ENCODE peak calls at places on chromosomes 16 and 17, in four cellular contexts. U, Y, O and K are unnamed samples. For H3K27me3, the result is how much of the 10 kb centered on the place peaks cover.

GRCh38 chr16:48438414-48438813 is 53.2 kb upstream of the SIAH1 start:
- DNase-seq in U (no peak), Y (no peak), O (no peak), K (no peak)

GRCh38 chr17:49848739-49849138 is 870 bp upstream of the TAC4 start:
- DNase-seq in U (no peak), Y (no peak), O (no peak), K (no peak)

GRCh38 chr17:44552361-44552760 is 4.9 kb upstream of the FZD2 start:
- DNase-seq in U (no peak), Y (no peak), O (peak), K (no peak)

GRCh38 chr17:27469256-27469655 is 13.0 kb downstream of the KSR1 start:
- DNase-seq in U (no peak), Y (no peak), O (no peak), K (no peak)

GRCh38 chr17:45310380-45311324 is 6.2 kb downstream of the MAP3K14 start:
- DNase-seq in U (no peak), Y (no peak), O (peak), K (peak)

GRCh38 chr16:73545713-73546112 is 497.8 kb upstream of the ZFHX3 start:
- DNase-seq in U (no peak), Y (no peak), O (no peak), K (no peak)

GRCh38 chr17:73168667-73169066 is 3.9 kb downstream of the SSTR2 start:
- DNase-seq in U (no peak), Y (no peak), O (no peak), K (no peak)

GRCh38 chr17:18141210-18141803 is 32.8 kb downstream of the MYO15A start:
- DNase-seq in U (no peak), Y (peak), O (no peak), K (no peak)

GRCh38 chr16:78524066-78524595 is 424.7 kb downstream of the WWOX start:
- DNase-seq in U (no peak), Y (no peak), O (no peak), K (no peak)

GRCh38 chr16:50096791-50097190 is 31.0 kb downstream of the HEATR3 start:
- DNase-seq in U (no peak), Y (peak), O (no peak), K (no peak)

GRCh38 chr17:9402590-9403199 is 172.9 kb downstream of the STX8 start:
- DNase-seq in U (no peak), Y (peak), O (peak), K (no peak)

GRCh38 chr17:56978441-56979090 is 635 bp downstream of the SCPEP1 start:
- DNase-seq in U (no peak), Y (peak), O (no peak), K (no peak)

GRCh38 chr16:14965328-14965727 is 9.5 kb upstream of the PDXDC1 start:
- DNase-seq in U (no peak), Y (no peak), O (no peak), K (no peak)

GRCh38 chr16:27851586-27851985 is 211.9 kb downstream of the GSG1L start:
- DNase-seq in U (no peak), Y (no peak), O (no peak), K (peak)
- H3K27me3 ChIP-seq in U (under half), Y (under half), O (under half), K (under half)

DNA sequence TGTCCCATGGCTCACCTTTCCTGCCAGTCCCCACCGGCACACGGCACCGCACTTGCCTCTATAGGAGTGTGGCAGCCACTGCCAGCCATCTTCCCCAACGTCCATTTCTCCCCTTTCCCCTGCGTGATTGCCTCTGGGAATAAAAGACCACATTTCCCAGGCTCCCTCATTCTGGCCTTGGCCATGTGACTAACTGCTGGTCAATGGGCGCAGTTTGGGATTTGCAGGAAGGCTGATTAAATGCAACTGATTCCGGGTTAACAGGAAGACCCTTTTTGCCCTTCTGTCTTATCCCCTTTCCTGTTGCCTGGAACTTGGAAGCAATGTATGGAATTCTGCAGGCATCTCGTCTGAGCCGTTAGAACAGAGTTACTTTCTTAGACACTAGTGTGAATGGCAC is 3.0 kb downstream of the BTBD17 start:
- DNase-seq in U (no peak), Y (no peak), O (no peak), K (no peak)
- H3K27me3 ChIP-seq in U (half or more), Y (under half), O (half or more), K (under half)

GRCh38 chr17:79106958-79107357 is 32.3 kb downstream of the ENGASE start:
- DNase-seq in U (no peak), Y (no peak), O (no peak), K (no peak)

GRCh38 chr17:79108232-79108850 is 33.7 kb downstream of the ENGASE start:
- DNase-seq in U (no peak), Y (no peak), O (no peak), K (no peak)

GRCh38 chr17:79107499-79108231 is 33.0 kb downstream of the ENGASE start:
- DNase-seq in U (no peak), Y (no peak), O (no peak), K (no peak)

GRCh38 chr17:79109584-79109983 is 35.0 kb downstream of the ENGASE start:
- DNase-seq in U (no peak), Y (no peak), O (no peak), K (no peak)

DNA sequence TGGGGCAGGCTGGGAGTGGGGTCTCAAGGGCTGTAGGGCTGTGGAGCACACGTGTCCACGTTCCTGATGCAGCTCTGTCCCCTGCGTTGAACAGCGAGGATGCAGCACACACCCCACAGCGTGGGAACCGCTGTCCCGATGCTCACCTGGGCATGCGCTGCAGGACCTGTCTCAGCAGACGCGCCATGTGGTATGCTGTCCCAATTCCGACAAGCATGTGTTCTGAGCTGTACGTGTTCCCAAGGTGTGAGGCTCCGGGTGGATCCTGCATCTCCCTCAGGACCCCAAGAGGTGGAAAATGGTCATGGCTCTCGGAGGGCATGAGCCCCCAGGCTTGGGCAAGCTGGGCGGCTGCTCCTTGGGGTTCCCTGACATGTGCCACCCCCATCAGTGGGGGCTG is 34.2 kb downstream of the ENGASE start:
- DNase-seq in U (no peak), Y (no peak), O (no peak), K (no peak)
- H3K27me3 ChIP-seq in U (under half), Y (under half), O (under half), K (under half)

DNA sequence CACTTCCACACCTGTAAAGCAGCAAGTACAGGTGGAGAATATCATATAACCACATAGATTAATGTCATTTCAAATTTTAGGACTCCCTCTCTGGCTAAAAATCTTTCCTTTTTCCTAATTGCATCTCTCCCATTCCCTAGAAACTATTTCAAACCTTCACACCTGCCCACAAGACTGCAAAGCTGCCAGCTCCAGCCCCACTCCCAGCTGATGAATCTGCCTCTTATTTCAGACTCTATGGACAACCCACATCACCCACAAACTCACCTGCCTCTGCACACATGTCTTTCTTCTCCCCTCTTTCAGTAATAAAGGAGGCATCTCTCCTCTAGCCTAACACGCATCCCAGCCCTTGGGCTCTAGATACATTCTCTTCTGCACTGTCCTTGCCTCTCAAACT is 315.1 kb downstream of the GRIN2A start:
- DNase-seq in U (no peak), Y (no peak), O (no peak), K (no peak)
- H3K27me3 ChIP-seq in U (under half), Y (under half), O (under half), K (under half)

DNA sequence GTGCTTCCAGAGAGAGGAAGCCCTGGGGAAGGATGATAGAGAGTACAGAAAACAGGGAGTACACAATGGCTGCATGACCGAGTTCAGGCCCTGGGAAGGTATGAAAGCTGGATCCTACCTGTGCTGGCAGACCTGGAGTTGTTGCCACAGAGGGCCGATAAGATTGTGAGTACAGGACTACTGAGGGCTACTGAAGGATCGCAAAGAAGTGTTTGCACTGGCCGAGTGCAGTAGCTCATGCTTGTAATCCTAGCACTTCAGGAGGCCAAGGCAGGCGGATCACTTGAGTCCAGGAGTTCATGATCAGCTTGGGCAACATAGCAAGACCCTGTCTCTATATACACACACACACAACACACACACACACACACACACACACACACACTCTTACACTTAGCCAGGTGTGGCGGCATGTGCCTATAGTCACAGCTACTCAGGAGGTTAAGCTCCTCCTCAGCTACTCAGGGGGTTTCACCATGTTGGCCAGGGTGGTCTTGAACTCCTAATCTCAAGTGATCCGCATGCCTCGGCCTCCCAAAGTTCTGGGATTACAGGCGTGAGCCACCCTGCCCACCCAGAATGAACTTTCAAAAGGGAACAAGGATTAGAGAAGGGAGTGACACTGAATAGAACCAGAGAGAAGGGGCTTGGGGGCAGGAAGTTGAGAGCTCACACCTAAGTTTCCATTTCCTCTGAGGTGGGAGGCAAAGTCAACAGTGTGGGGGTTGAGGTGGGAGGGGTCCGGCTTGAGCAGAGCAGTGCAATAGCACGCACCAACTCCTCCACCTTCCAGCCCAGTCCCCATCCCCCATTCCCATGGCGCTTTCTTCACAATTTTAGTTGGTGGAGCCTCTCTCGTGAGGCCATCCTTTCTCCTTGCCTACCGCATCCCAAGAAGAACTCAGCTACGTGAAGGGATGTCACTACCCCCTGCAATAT is 7.5 kb downstream of the SCIMP start:
- DNase-seq in U (no peak), Y (no peak), O (no peak), K (no peak)
- H3K27me3 ChIP-seq in U (under half), Y (under half), O (under half), K (under half)

DNA sequence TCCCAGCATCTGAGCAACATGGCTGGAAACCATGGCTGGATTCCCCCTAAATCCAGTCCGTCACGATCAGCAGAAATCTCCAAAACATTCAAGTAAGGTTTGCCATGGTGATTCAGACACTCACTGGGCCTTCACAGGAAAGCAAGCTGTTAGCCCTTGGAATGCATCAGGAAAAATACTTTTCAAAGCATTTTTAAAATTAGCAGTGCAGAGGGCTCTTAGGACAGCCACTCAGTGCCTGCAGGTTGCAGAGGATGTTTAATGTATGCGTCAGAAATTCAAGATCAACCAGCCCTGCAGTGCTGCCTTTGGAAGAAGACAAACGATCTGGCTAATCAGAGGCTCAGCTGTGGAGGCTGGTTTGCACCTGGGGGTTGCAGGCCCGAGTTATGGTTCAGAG is 50.3 kb downstream of the FOXL1 start:
- DNase-seq in U (no peak), Y (peak), O (no peak), K (no peak)
- H3K27me3 ChIP-seq in U (under half), Y (under half), O (under half), K (under half)

GRCh38 chr17:48728232-48729231 is at the start of gene HOXB13:
- DNase-seq in U (no peak), Y (peak), O (peak), K (no peak)
- H3K27me3 ChIP-seq in U (half or more), Y (half or more), O (half or more), K (under half)